ENCODE peak calls at places on chromosomes 12 and 14, in six cellular contexts. E is DND-41; D is fibroblast of lung; M is CD8-positive, alpha-beta memory T cell; P is cardiac fibroblast; A is astrocyte of the spinal cord. S is an unnamed sample.

GRCh38 chr12:124625867-124626675 is 58.7 kb upstream of the NCOR2 start:
- DNase-seq in E (no peak), P (peak), M (no peak), D (peak), A (peak), S (no peak)

GRCh38 chr12:77247542-77247941 is 182.2 kb upstream of the E2F7 start:
- DNase-seq in E (no peak), M (no peak), P (peak), D (no peak), A (no peak), S (no peak)

GRCh38 chr12:58633479-58633878 is 286.8 kb downstream of the LRIG3 start:
- DNase-seq in A (peak), M (no peak), P (peak), E (no peak), D (no peak), S (no peak)

GRCh38 chr12:117738233-117738632 is 230.6 kb downstream of the KSR2 start:
- DNase-seq in D (no peak), E (no peak), P (no peak), A (no peak), M (no peak), S (no peak)

GRCh38 chr14:51342226-51342625 is 102.2 kb downstream of the TMX1 start:
- DNase-seq in E (no peak), P (no peak), M (no peak), D (peak), A (peak), S (no peak)

GRCh38 chr12:66235626-66236281 is 46.7 kb downstream of the IRAK3 start:
- DNase-seq in P (peak), E (no peak), D (peak), A (peak), M (no peak), S (no peak)

GRCh38 chr14:100287202-100287997 is 18.8 kb downstream of the SLC25A29 start:
- DNase-seq in A (no peak), M (peak), D (no peak), E (no peak), P (no peak), S (no peak)

GRCh38 chr12:71155228-71155627 is 2.6 kb downstream of the TSPAN8 start:
- DNase-seq in E (no peak), P (no peak), A (no peak), D (no peak), M (no peak), S (no peak)

GRCh38 chr12:1837541-1838206 is 17.3 kb downstream of the LRTM2 start:
- DNase-seq in A (peak), D (peak), P (peak), E (no peak), M (no peak), S (no peak)

GRCh38 chr14:96739511-96739910 is 57.7 kb upstream of the VRK1 start:
- DNase-seq in M (no peak), P (no peak), A (no peak), E (no peak), D (no peak), S (no peak)

GRCh38 chr12:571795-572531 is 91.3 kb downstream of the NINJ2 start:
- DNase-seq in M (no peak), P (no peak), D (no peak), A (no peak), E (no peak), S (no peak)

GRCh38 chr12:114241973-114242434 is 163.9 kb downstream of the TBX5 start:
- DNase-seq in P (no peak), A (no peak), E (no peak), M (no peak), D (no peak), S (no peak)

GRCh38 chr12:1779783-1780182 is 40.6 kb upstream of the LRTM2 start:
- DNase-seq in A (peak), P (peak), E (no peak), D (peak), M (no peak), S (no peak)

GRCh38 chr12:79897617-79898016 is 37.3 kb downstream of the PPP1R12A start:
- DNase-seq in E (no peak), A (peak), M (no peak), P (peak), D (peak), S (no peak)

GRCh38 chr12:15045451-15045850 is 72.6 kb downstream of the PDE6H start:
- DNase-seq in M (no peak), A (no peak), E (no peak), P (no peak), D (no peak), S (no peak)

GRCh38 chr12:79737875-79738718 is 47.3 kb upstream of the PAWR start:
- DNase-seq in D (peak), E (peak), M (no peak), A (peak), P (peak), S (no peak)

GRCh38 chr12:79706676-79707075 is 15.9 kb upstream of the PAWR start:
- DNase-seq in E (no peak), P (no peak), D (no peak), A (no peak), M (no peak), S (no peak)

GRCh38 chr12:59603735-59604134 is 7.9 kb downstream of the SLC16A7 start:
- DNase-seq in P (no peak), M (no peak), E (no peak), D (no peak), A (no peak), S (no peak)

GRCh38 chr12:106918746-106919145 is 37.0 kb upstream of the TMEM263 start:
- DNase-seq in D (peak), M (no peak), A (peak), P (peak), E (peak), S (no peak)

GRCh38 chr12:97568336-97569180 is 106.0 kb downstream of the RMST start:
- DNase-seq in D (no peak), P (no peak), A (no peak), E (no peak), M (no peak), S (no peak)
- H3K4me3 ChIP-seq in D (no peak), P (no peak), A (no peak), E (no peak), M (no peak), S (no peak)

GRCh38 chr12:57109207-57110160 is 1.7 kb downstream of the STAT6 start:
- DNase-seq in A (no peak), P (no peak), E (no peak), D (no peak), M (no peak), S (no peak)

GRCh38 chr12:57111046-57111698 is at the start of gene STAT6:
- DNase-seq in P (peak), D (peak), E (peak), M (peak), A (peak), S (peak)

GRCh38 chr12:57110189-57111045 is 745 bp downstream of the STAT6 start:
- DNase-seq in D (peak), A (no peak), M (peak), E (peak), P (peak), S (peak)

GRCh38 chr12:57116580-57117281 is 5.6 kb upstream of the STAT6 start:
- DNase-seq in M (peak), D (no peak), P (no peak), A (no peak), E (no peak), S (no peak)

GRCh38 chr12:57112492-57113294 is 1.5 kb upstream of the STAT6 start:
- DNase-seq in E (no peak), M (no peak), A (no peak), D (no peak), P (no peak), S (no peak)
- H3K4me3 ChIP-seq in E (peak), M (peak), A (no peak), D (no peak), P (peak), S (peak)

GRCh38 chr12:104718581-104718980 is 239.5 kb downstream of the SLC41A2 start:
- DNase-seq in E (no peak), D (peak), P (peak), A (peak), M (peak), S (no peak)

GRCh38 chr12:104721944-104722343 is 236.1 kb downstream of the SLC41A2 start:
- DNase-seq in P (no peak), D (no peak), A (no peak), E (no peak), M (peak), S (no peak)

GRCh38 chr12:104721065-104721458 is 237.0 kb downstream of the SLC41A2 start:
- DNase-seq in D (no peak), M (peak), E (no peak), P (no peak), A (no peak), S (no peak)

GRCh38 chr12:104720346-104721064 is 237.6 kb downstream of the SLC41A2 start:
- DNase-seq in E (peak), M (peak), P (no peak), A (peak), D (peak), S (peak)

DNA sequence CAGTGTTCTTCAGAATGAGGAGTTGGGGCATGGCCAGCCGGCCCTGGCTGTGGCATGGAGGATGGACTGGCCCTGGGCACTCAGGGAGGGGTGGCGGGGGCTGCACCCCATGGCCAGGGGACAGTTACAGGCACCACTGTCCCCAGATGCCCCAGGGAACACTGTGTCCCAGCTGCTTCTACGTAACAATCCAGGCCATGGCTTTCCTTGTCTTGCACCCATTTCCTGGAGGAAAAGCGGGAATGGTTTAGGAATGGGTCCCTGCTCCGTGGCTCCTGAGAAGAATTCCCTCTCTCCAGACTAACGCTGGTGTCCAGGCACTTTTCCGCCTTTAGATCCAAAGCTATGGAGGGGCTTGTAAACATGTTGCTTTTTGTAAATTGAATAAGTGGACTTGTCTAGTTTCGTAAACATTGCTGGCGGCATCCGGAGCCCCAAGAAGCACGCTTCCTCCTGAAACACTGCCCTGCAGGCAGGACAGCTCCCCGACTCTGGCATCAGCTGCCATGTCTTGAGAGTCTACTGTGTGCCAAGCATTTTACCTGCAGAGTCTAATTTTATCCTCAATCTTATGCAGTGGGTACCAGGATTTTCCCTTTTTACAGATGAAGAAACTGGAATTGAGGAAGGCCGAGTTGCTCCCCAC is 238.3 kb downstream of the SLC41A2 start:
- DNase-seq in E (no peak), D (peak), P (no peak), M (no peak), A (no peak), S (no peak)
- H3K4me3 ChIP-seq in E (peak), D (peak), P (no peak), M (peak), A (no peak), S (peak)

DNA sequence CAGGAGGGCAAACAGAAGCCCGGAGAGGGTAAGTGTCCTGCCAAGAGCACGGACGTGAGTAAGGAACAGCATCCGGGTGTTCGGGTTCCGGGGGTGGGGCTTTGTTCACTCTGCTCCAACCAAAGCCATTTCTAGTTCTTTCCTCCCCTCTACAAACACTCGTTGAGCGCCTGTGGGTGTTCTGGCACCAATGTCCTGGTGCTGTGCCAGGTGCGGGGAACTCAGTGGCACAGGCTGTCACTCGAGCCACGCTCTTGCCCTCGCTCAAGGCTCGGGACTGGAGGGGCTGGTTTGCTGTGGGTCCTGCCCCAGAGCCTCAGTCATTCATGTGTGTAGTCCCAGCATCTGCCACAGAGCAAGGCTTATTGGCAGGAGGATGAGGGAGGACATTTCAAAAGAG is 157.5 kb downstream of the CALM1 start:
- DNase-seq in M (peak), P (no peak), E (no peak), D (no peak), A (no peak), S (no peak)
- H3K4me3 ChIP-seq in M (no peak), P (no peak), E (no peak), D (no peak), A (no peak), S (no peak)

GRCh38 chr14:49972199-49972671 is 79.4 kb downstream of the ARF6 start:
- DNase-seq in E (no peak), D (peak), P (peak), A (peak), M (no peak), S (peak)

GRCh38 chr14:49970474-49971147 is 77.7 kb downstream of the ARF6 start:
- DNase-seq in E (no peak), M (no peak), D (peak), P (peak), A (peak), S (no peak)

GRCh38 chr14:49971156-49972141 is 78.6 kb downstream of the ARF6 start:
- DNase-seq in A (no peak), P (peak), M (peak), D (peak), E (no peak), S (peak)

GRCh38 chr14:49975286-49975685 is 82.4 kb downstream of the ARF6 start:
- DNase-seq in A (peak), E (no peak), P (peak), M (no peak), D (peak), S (no peak)

DNA sequence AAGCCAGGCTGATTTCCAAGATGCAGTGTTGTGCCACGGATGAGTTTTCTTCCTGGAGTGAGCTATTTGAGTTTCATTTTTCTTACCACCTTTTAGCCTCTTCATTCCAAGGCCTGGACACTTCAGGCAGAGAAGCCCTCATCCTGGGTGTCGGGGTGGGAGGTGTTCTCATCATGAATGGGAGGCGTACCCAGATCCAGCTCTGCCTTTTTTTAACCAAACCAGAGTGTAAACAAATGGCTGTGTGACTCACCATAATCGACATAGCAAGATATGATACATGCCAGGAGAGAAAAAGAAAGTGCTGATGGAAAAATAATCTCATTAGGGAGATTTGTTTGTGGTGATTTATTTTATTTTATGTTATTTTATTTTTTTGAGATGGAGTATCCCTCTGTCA is 80.0 kb downstream of the ARF6 start:
- DNase-seq in M (peak), E (no peak), A (peak), D (peak), P (peak), S (peak)
- H3K4me3 ChIP-seq in M (peak), E (no peak), A (no peak), D (no peak), P (no peak), S (peak)

S was measured in naive thymus-derived CD4-positive, alpha-beta T cell.